ENCODE peak calls at places on chromosomes 4 and X, in eight cellular contexts. One of them, this sample, is unnamed.

GRCh38 chrX:21398424-21398823 is 24.2 kb downstream of the CNKSR2 start:
- DNase-seq in pancreas: no peak
- DNase-seq in dorsolateral prefrontal cortex: no peak
- DNase-seq in right lobe of liver: no peak
- DNase-seq in RWPE1: no peak
- DNase-seq in mesendoderm: peak
- DNase-seq in A549: no peak
- DNase-seq in cardiac muscle cell: no peak
- DNase-seq in this sample: no peak

GRCh38 chr4:123816462-123816861 is 419.9 kb downstream of the SPRY1 start:
- DNase-seq in pancreas: no peak
- DNase-seq in dorsolateral prefrontal cortex: no peak
- DNase-seq in right lobe of liver: no peak
- DNase-seq in RWPE1: no peak
- DNase-seq in mesendoderm: peak
- DNase-seq in A549: no peak
- DNase-seq in cardiac muscle cell: no peak
- DNase-seq in this sample: no peak

GRCh38 chr4:4329496-4329895 is 39.4 kb downstream of the ZBTB49 start:
- DNase-seq in pancreas: no peak
- DNase-seq in dorsolateral prefrontal cortex: no peak
- DNase-seq in right lobe of liver: no peak
- DNase-seq in RWPE1: no peak
- DNase-seq in mesendoderm: no peak
- DNase-seq in A549: no peak
- DNase-seq in cardiac muscle cell: no peak
- DNase-seq in this sample: no peak

GRCh38 chr4:160091631-160092030 is 988.8 kb downstream of the RAPGEF2 start:
- DNase-seq in pancreas: no peak
- DNase-seq in dorsolateral prefrontal cortex: no peak
- DNase-seq in right lobe of liver: no peak
- DNase-seq in RWPE1: peak
- DNase-seq in mesendoderm: no peak
- DNase-seq in A549: no peak
- DNase-seq in cardiac muscle cell: no peak
- DNase-seq in this sample: peak

GRCh38 chr4:126564283-126564854 is 1068.4 kb upstream of the INTU start:
- DNase-seq in pancreas: no peak
- DNase-seq in dorsolateral prefrontal cortex: no peak
- DNase-seq in right lobe of liver: no peak
- DNase-seq in RWPE1: no peak
- DNase-seq in mesendoderm: no peak
- DNase-seq in A549: no peak
- DNase-seq in cardiac muscle cell: no peak
- DNase-seq in this sample: no peak

GRCh38 chr4:108592674-108592986 is 27.7 kb upstream of the RPL34 start:
- DNase-seq in pancreas: no peak
- DNase-seq in dorsolateral prefrontal cortex: no peak
- DNase-seq in right lobe of liver: no peak
- DNase-seq in RWPE1: no peak
- DNase-seq in mesendoderm: peak
- DNase-seq in A549: no peak
- DNase-seq in cardiac muscle cell: no peak
- DNase-seq in this sample: no peak

GRCh38 chrX:80876877-80877276 is 67.2 kb upstream of the BRWD3 start:
- DNase-seq in pancreas: no peak
- DNase-seq in dorsolateral prefrontal cortex: no peak
- DNase-seq in right lobe of liver: no peak
- DNase-seq in RWPE1: peak
- DNase-seq in mesendoderm: peak
- DNase-seq in A549: peak
- DNase-seq in cardiac muscle cell: peak
- DNase-seq in this sample: no peak

GRCh38 chr4:168451744-168452394 is 28.4 kb downstream of the DDX60L start:
- DNase-seq in pancreas: no peak
- DNase-seq in dorsolateral prefrontal cortex: no peak
- DNase-seq in right lobe of liver: no peak
- DNase-seq in RWPE1: peak
- DNase-seq in mesendoderm: peak
- DNase-seq in A549: no peak
- DNase-seq in cardiac muscle cell: no peak
- DNase-seq in this sample: peak

GRCh38 chrX:38260231-38260630 is 39.6 kb upstream of the SRPX start:
- DNase-seq in pancreas: no peak
- DNase-seq in dorsolateral prefrontal cortex: no peak
- DNase-seq in right lobe of liver: no peak
- DNase-seq in RWPE1: peak
- DNase-seq in mesendoderm: peak
- DNase-seq in A549: peak
- DNase-seq in cardiac muscle cell: peak
- DNase-seq in this sample: no peak

GRCh38 chr4:127249066-127249766 is 383.5 kb upstream of the INTU start:
- DNase-seq in pancreas: no peak
- DNase-seq in dorsolateral prefrontal cortex: no peak
- DNase-seq in right lobe of liver: no peak
- DNase-seq in RWPE1: no peak
- DNase-seq in mesendoderm: no peak
- DNase-seq in A549: no peak
- DNase-seq in cardiac muscle cell: no peak
- DNase-seq in this sample: no peak

GRCh38 chr4:30901781-30902479 is 181.8 kb downstream of the PCDH7 start:
- DNase-seq in pancreas: no peak
- DNase-seq in dorsolateral prefrontal cortex: no peak
- DNase-seq in right lobe of liver: no peak
- DNase-seq in RWPE1: no peak
- DNase-seq in mesendoderm: no peak
- DNase-seq in A549: no peak
- DNase-seq in cardiac muscle cell: no peak
- DNase-seq in this sample: no peak

GRCh38 chr4:3365326-3365725 is 72.5 kb downstream of the RGS12 start:
- DNase-seq in pancreas: no peak
- DNase-seq in dorsolateral prefrontal cortex: no peak
- DNase-seq in right lobe of liver: no peak
- DNase-seq in RWPE1: no peak
- DNase-seq in mesendoderm: no peak
- DNase-seq in A549: no peak
- DNase-seq in cardiac muscle cell: no peak
- DNase-seq in this sample: no peak

GRCh38 chr4:182289809-182290208 is 46.6 kb downstream of the TENM3 start:
- DNase-seq in pancreas: no peak
- DNase-seq in dorsolateral prefrontal cortex: no peak
- DNase-seq in right lobe of liver: no peak
- DNase-seq in RWPE1: no peak
- DNase-seq in mesendoderm: peak
- DNase-seq in A549: no peak
- DNase-seq in cardiac muscle cell: peak
- DNase-seq in this sample: no peak

GRCh38 chrX:136789856-136790255 is 9.1 kb upstream of the ARHGEF6 start:
- DNase-seq in pancreas: no peak
- DNase-seq in dorsolateral prefrontal cortex: no peak
- DNase-seq in right lobe of liver: no peak
- DNase-seq in RWPE1: no peak
- DNase-seq in mesendoderm: no peak
- DNase-seq in A549: no peak
- DNase-seq in cardiac muscle cell: no peak
- DNase-seq in this sample: no peak

GRCh38 chrX:84724576-84724975 is 222.3 kb upstream of the HDX start:
- DNase-seq in pancreas: no peak
- DNase-seq in dorsolateral prefrontal cortex: no peak
- DNase-seq in right lobe of liver: no peak
- DNase-seq in RWPE1: no peak
- DNase-seq in mesendoderm: peak
- DNase-seq in A549: no peak
- DNase-seq in cardiac muscle cell: no peak
- DNase-seq in this sample: no peak

GRCh38 chrX:40008841-40009461 is 88.8 kb downstream of the BCOR start:
- DNase-seq in pancreas: no peak
- DNase-seq in dorsolateral prefrontal cortex: no peak
- DNase-seq in right lobe of liver: peak
- DNase-seq in RWPE1: no peak
- DNase-seq in mesendoderm: peak
- DNase-seq in A549: no peak
- DNase-seq in cardiac muscle cell: peak
- DNase-seq in this sample: no peak

GRCh38 chrX:154366666-154367055 is 7.8 kb downstream of the FLNA start:
- DNase-seq in pancreas: no peak
- DNase-seq in dorsolateral prefrontal cortex: no peak
- DNase-seq in right lobe of liver: no peak
- DNase-seq in RWPE1: no peak
- DNase-seq in mesendoderm: no peak
- DNase-seq in A549: no peak
- DNase-seq in cardiac muscle cell: no peak
- DNase-seq in this sample: no peak

GRCh38 chrX:68599256-68600152 is 48.0 kb upstream of the STARD8 start:
- DNase-seq in pancreas: no peak
- DNase-seq in dorsolateral prefrontal cortex: no peak
- DNase-seq in right lobe of liver: no peak
- DNase-seq in RWPE1: no peak
- DNase-seq in mesendoderm: no peak
- DNase-seq in A549: peak
- DNase-seq in cardiac muscle cell: no peak
- DNase-seq in this sample: no peak

GRCh38 chr4:27666943-27667342 is 806.3 kb downstream of the STIM2 start:
- DNase-seq in pancreas: no peak
- DNase-seq in dorsolateral prefrontal cortex: no peak
- DNase-seq in right lobe of liver: no peak
- DNase-seq in RWPE1: no peak
- DNase-seq in mesendoderm: peak
- DNase-seq in A549: no peak
- DNase-seq in cardiac muscle cell: no peak
- DNase-seq in this sample: no peak

GRCh38 chr4:23023121-23023520 is 330.4 kb downstream of the GBA3 start:
- DNase-seq in pancreas: no peak
- DNase-seq in dorsolateral prefrontal cortex: no peak
- DNase-seq in right lobe of liver: no peak
- DNase-seq in RWPE1: no peak
- DNase-seq in mesendoderm: peak
- DNase-seq in A549: no peak
- DNase-seq in cardiac muscle cell: no peak
- DNase-seq in this sample: no peak

GRCh38 chr4:23022032-23022431 is 329.3 kb downstream of the GBA3 start:
- DNase-seq in pancreas: no peak
- DNase-seq in dorsolateral prefrontal cortex: no peak
- DNase-seq in right lobe of liver: no peak
- DNase-seq in RWPE1: peak
- DNase-seq in mesendoderm: peak
- DNase-seq in A549: peak
- DNase-seq in cardiac muscle cell: no peak
- DNase-seq in this sample: peak

GRCh38 chr4:23021040-23021439 is 328.3 kb downstream of the GBA3 start:
- DNase-seq in pancreas: no peak
- DNase-seq in dorsolateral prefrontal cortex: no peak
- DNase-seq in right lobe of liver: no peak
- DNase-seq in RWPE1: no peak
- DNase-seq in mesendoderm: no peak
- DNase-seq in A549: no peak
- DNase-seq in cardiac muscle cell: no peak
- DNase-seq in this sample: no peak

GRCh38 chr4:23028875-23029274 is 336.1 kb downstream of the GBA3 start:
- DNase-seq in pancreas: no peak
- DNase-seq in dorsolateral prefrontal cortex: no peak
- DNase-seq in right lobe of liver: no peak
- DNase-seq in RWPE1: no peak
- DNase-seq in mesendoderm: no peak
- DNase-seq in A549: no peak
- DNase-seq in cardiac muscle cell: no peak
- DNase-seq in this sample: no peak

GRCh38 chr4:23023666-23024065 is 330.9 kb downstream of the GBA3 start:
- DNase-seq in pancreas: no peak
- DNase-seq in dorsolateral prefrontal cortex: no peak
- DNase-seq in right lobe of liver: no peak
- DNase-seq in RWPE1: no peak
- DNase-seq in mesendoderm: no peak
- DNase-seq in A549: no peak
- DNase-seq in cardiac muscle cell: no peak
- DNase-seq in this sample: no peak
- H3K27ac ChIP-seq in pancreas: no peak
- H3K27ac ChIP-seq in dorsolateral prefrontal cortex: peak
- H3K27ac ChIP-seq in right lobe of liver: no peak
- H3K27ac ChIP-seq in RWPE1: no peak
- H3K27ac ChIP-seq in mesendoderm: no peak
- H3K27ac ChIP-seq in A549: no peak
- H3K27ac ChIP-seq in cardiac muscle cell: no peak
- H3K27ac ChIP-seq in this sample: no peak

GRCh38 chr4:68873218-68873502 is 57.4 kb downstream of the UGT2B10 start:
- DNase-seq in pancreas: no peak
- DNase-seq in dorsolateral prefrontal cortex: no peak
- DNase-seq in right lobe of liver: no peak
- DNase-seq in RWPE1: no peak
- DNase-seq in mesendoderm: no peak
- DNase-seq in A549: no peak
- DNase-seq in cardiac muscle cell: no peak
- DNase-seq in this sample: no peak
- H3K27ac ChIP-seq in pancreas: peak
- H3K27ac ChIP-seq in dorsolateral prefrontal cortex: no peak
- H3K27ac ChIP-seq in right lobe of liver: peak
- H3K27ac ChIP-seq in RWPE1: no peak
- H3K27ac ChIP-seq in mesendoderm: no peak
- H3K27ac ChIP-seq in A549: no peak
- H3K27ac ChIP-seq in cardiac muscle cell: no peak
- H3K27ac ChIP-seq in this sample: no peak

DNA sequence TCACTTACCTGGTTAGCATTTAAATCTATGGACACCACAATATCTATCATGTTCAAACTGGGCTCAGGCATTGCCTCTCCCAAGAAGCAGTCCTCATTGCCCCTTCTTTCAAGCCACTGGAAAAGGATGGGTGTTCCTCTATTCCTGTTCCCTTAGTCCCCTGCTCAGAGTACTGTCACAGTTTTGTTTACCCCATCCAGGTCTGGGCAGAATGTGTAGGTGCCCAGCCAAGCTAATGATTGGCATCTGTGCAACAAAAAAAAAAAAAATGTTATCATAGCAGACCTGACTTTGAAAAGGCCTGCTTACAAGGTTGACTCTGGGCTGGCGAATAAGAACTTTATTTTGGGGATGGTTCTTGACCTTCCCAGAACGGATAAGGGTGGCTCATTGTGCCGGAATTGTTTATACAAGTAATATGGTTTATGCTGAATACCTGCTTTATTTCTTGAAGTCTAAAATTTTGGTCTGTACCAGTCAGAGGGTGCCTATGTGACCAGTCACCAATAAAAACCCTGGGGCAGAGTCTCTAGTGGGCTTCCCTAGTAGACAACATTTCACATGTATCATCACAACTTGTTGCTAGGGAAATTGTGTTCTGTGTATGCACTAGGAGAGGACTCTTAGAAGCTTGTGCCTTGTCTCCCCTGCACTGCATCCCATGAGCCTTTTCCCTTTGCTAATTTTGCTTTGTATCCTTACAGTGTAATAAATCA is 47.9 kb downstream of the JADE3 start:
- DNase-seq in pancreas: no peak
- DNase-seq in dorsolateral prefrontal cortex: no peak
- DNase-seq in right lobe of liver: no peak
- DNase-seq in RWPE1: no peak
- DNase-seq in mesendoderm: no peak
- DNase-seq in A549: no peak
- DNase-seq in cardiac muscle cell: no peak
- DNase-seq in this sample: no peak
- H3K27ac ChIP-seq in pancreas: no peak
- H3K27ac ChIP-seq in dorsolateral prefrontal cortex: no peak
- H3K27ac ChIP-seq in right lobe of liver: peak
- H3K27ac ChIP-seq in RWPE1: no peak
- H3K27ac ChIP-seq in mesendoderm: no peak
- H3K27ac ChIP-seq in A549: no peak
- H3K27ac ChIP-seq in cardiac muscle cell: no peak
- H3K27ac ChIP-seq in this sample: no peak

GRCh38 chrX:46838974-46839480 is 2.2 kb downstream of the RP2 start:
- DNase-seq in pancreas: no peak
- DNase-seq in dorsolateral prefrontal cortex: no peak
- DNase-seq in right lobe of liver: no peak
- DNase-seq in RWPE1: no peak
- DNase-seq in mesendoderm: no peak
- DNase-seq in A549: no peak
- DNase-seq in cardiac muscle cell: no peak
- DNase-seq in this sample: no peak
- H3K27ac ChIP-seq in pancreas: no peak
- H3K27ac ChIP-seq in dorsolateral prefrontal cortex: no peak
- H3K27ac ChIP-seq in right lobe of liver: no peak
- H3K27ac ChIP-seq in RWPE1: no peak
- H3K27ac ChIP-seq in mesendoderm: no peak
- H3K27ac ChIP-seq in A549: no peak
- H3K27ac ChIP-seq in cardiac muscle cell: no peak
- H3K27ac ChIP-seq in this sample: peak

This sample was measured in epithelial cell of prostate.